ENCODE peak calls at places on chromosome 16, in five cellular contexts. O, Z, H, T and N are unnamed samples.

GRCh38 chr16:81521141-81521626 is 76.6 kb downstream of the CMIP start:
- DNase-seq in T (no peak), H (peak), Z (no peak), O (no peak), N (no peak)

GRCh38 chr16:10181196-10182162 is 749 bp downstream of the GRIN2A start:
- DNase-seq in O (peak), T (peak), Z (peak), H (peak), N (no peak)

GRCh38 chr16:28609631-28610594 is at the start of gene SULT1A1:
- DNase-seq in T (peak), O (no peak), H (peak), Z (peak), N (peak)

GRCh38 chr16:11528053-11528452 is 58.7 kb downstream of the LITAF start:
- DNase-seq in H (no peak), T (no peak), O (no peak), Z (no peak), N (no peak)

GRCh38 chr16:24509536-24509935 is 29.8 kb upstream of the RBBP6 start:
- DNase-seq in Z (no peak), O (no peak), T (no peak), H (no peak), N (no peak)

GRCh38 chr16:52247737-52248136 is 299.2 kb downstream of the TOX3 start:
- DNase-seq in T (no peak), H (no peak), Z (no peak), O (no peak), N (no peak)

GRCh38 chr16:57645691-57646387 is 17.4 kb downstream of the ADGRG1 start:
- DNase-seq in H (peak), O (peak), T (peak), Z (peak), N (no peak)

GRCh38 chr16:56965149-56965938 is 3.6 kb downstream of the CETP start:
- DNase-seq in O (no peak), T (no peak), H (peak), Z (no peak), N (no peak)

GRCh38 chr16:3876695-3877094 is 3.8 kb downstream of the CREBBP start:
- DNase-seq in T (no peak), O (peak), Z (no peak), H (no peak), N (no peak)

GRCh38 chr16:89373355-89374110 is 116.8 kb downstream of the ANKRD11 start:
- DNase-seq in T (no peak), O (peak), H (peak), Z (no peak), N (peak)

GRCh38 chr16:73240928-73241327 is 193.0 kb upstream of the ZFHX3 start:
- DNase-seq in O (no peak), Z (no peak), T (no peak), H (no peak), N (no peak)

GRCh38 chr16:85650864-85651811 is 37.6 kb downstream of the GINS2 start:
- DNase-seq in T (no peak), Z (no peak), H (peak), O (peak), N (no peak)

GRCh38 chr16:78523212-78523995 is 423.9 kb downstream of the WWOX start:
- DNase-seq in T (no peak), O (no peak), H (no peak), Z (no peak), N (no peak)

GRCh38 chr16:81321039-81321438 is 6.3 kb downstream of the GAN start:
- DNase-seq in Z (no peak), O (no peak), H (no peak), T (no peak), N (no peak)

GRCh38 chr16:86307518-86307903 is 202.8 kb upstream of the FOXF1 start:
- DNase-seq in O (peak), H (no peak), Z (peak), T (no peak), N (no peak)

GRCh38 chr16:28494141-28494851 is at the start of gene APOBR:
- DNase-seq in T (no peak), H (no peak), Z (no peak), O (no peak), N (no peak)

GRCh38 chr16:12758031-12758669 is 45.5 kb downstream of the CPPED1 start:
- DNase-seq in H (no peak), T (no peak), O (no peak), Z (no peak), N (no peak)

GRCh38 chr16:57128787-57129389 is 36.5 kb downstream of the CPNE2 start:
- DNase-seq in Z (no peak), O (no peak), H (no peak), T (no peak), N (no peak)

GRCh38 chr16:31213877-31214704 is at the start of gene TRIM72:
- DNase-seq in Z (no peak), O (no peak), H (peak), T (no peak), N (no peak)

GRCh38 chr16:2329532-2329931 is 11.0 kb downstream of the ABCA3 start:
- DNase-seq in H (no peak), T (no peak), O (no peak), Z (no peak), N (no peak)

GRCh38 chr16:72530434-72530833 is 358.5 kb upstream of the PMFBP1 start:
- DNase-seq in O (peak), H (no peak), Z (peak), T (no peak), N (no peak)

GRCh38 chr16:7227193-7227825 is 105.3 kb upstream of the RBFOX1 start:
- DNase-seq in H (no peak), T (no peak), O (no peak), Z (no peak), N (no peak)

GRCh38 chr16:87457051-87457611 is 35.7 kb downstream of the ZCCHC14 start:
- DNase-seq in H (no peak), Z (peak), T (no peak), O (peak), N (no peak)

GRCh38 chr16:87970206-87970605 is 19.0 kb downstream of the BANP start:
- DNase-seq in Z (no peak), H (no peak), T (no peak), O (peak), N (no peak)

GRCh38 chr16:2145843-2146242 is 2.6 kb upstream of the RAB26 start:
- DNase-seq in T (no peak), H (no peak), Z (no peak), O (no peak), N (no peak)

GRCh38 chr16:19864566-19864965 is 20.1 kb downstream of the GPRC5B start:
- DNase-seq in T (no peak), H (peak), Z (no peak), O (no peak), N (no peak)

GRCh38 chr16:77858060-77858459 is 69.7 kb downstream of the VAT1L start:
- DNase-seq in O (no peak), T (no peak), H (no peak), Z (no peak), N (no peak)

GRCh38 chr16:751152-752007 is 9.2 kb upstream of the MSLN start:
- DNase-seq in O (no peak), H (no peak), T (no peak), Z (no peak), N (no peak)

GRCh38 chr16:70476272-70477020 is 22.1 kb downstream of the FCSK start:
- DNase-seq in O (peak), H (no peak), Z (peak), T (no peak), N (no peak)

GRCh38 chr16:68470461-68471150 is 22.3 kb upstream of the SMPD3 start:
- DNase-seq in H (no peak), O (no peak), T (peak), Z (no peak), N (no peak)
- H3K4me3 ChIP-seq in H (peak), O (no peak), T (no peak), Z (no peak), N (peak)

GRCh38 chr16:22220076-22220453 is 14.0 kb downstream of the EEF2K start:
- DNase-seq in Z (no peak), O (peak), H (peak), T (no peak), N (no peak)

GRCh38 chr16:22219389-22220075 is 13.5 kb downstream of the EEF2K start:
- DNase-seq in Z (no peak), T (no peak), O (no peak), H (no peak), N (no peak)

GRCh38 chr16:22220714-22221113 is 14.6 kb downstream of the EEF2K start:
- DNase-seq in O (no peak), Z (no peak), T (no peak), H (peak), N (peak)

GRCh38 chr16:22216191-22216831 is 10.2 kb downstream of the EEF2K start:
- DNase-seq in T (no peak), Z (no peak), H (no peak), O (peak), N (no peak)

GRCh38 chr16:22217890-22218730 is 12.0 kb downstream of the EEF2K start:
- DNase-seq in Z (no peak), T (no peak), O (no peak), H (peak), N (peak)
- H3K4me3 ChIP-seq in Z (no peak), T (no peak), O (no peak), H (no peak), N (peak)

GRCh38 chr16:68736561-68736960 is 531 bp upstream of the CDH1 start:
- DNase-seq in T (no peak), O (no peak), H (no peak), Z (no peak), N (no peak)
- H3K4me3 ChIP-seq in T (no peak), O (no peak), H (no peak), Z (peak), N (no peak)

GRCh38 chr16:75262800-75263127 is 11.3 kb upstream of the BCAR1 start:
- DNase-seq in O (no peak), T (no peak), Z (no peak), H (no peak), N (no peak)

GRCh38 chr16:75263291-75263962 is 12.0 kb upstream of the BCAR1 start:
- DNase-seq in H (no peak), T (no peak), O (no peak), Z (no peak), N (peak)

GRCh38 chr16:75264531-75264998 is 13.1 kb upstream of the BCAR1 start:
- DNase-seq in Z (no peak), T (no peak), O (peak), H (no peak), N (peak)

GRCh38 chr16:75264999-75265910 is 13.8 kb upstream of the BCAR1 start:
- DNase-seq in Z (no peak), H (peak), T (no peak), O (no peak), N (peak)

DNA sequence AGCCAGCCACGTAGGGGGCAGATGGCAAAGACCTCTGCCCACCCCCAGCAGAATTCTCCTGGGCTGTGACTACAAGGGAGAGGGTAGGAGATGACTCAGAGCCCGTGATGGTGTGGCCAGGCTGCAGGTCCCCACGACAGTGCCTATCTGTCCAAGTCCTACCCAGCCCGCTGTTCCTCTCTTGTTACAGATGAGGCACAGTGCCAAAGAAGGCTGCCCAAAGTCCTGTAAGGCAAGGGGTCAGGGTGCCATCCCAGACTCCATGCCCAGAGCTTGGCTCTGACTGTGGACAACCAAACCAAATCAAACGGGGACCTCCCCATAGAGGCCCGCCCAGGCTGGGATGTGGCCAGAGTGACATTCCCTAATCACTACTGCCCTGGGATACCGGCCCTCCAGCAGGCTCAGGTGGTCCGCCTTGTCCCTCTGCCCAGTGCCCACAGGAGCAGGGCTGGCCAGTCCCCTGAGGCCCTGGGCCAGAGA is 12.6 kb upstream of the BCAR1 start:
- DNase-seq in O (no peak), Z (no peak), H (peak), T (peak), N (peak)
- H3K4me3 ChIP-seq in O (peak), Z (no peak), H (peak), T (peak), N (peak)

DNA sequence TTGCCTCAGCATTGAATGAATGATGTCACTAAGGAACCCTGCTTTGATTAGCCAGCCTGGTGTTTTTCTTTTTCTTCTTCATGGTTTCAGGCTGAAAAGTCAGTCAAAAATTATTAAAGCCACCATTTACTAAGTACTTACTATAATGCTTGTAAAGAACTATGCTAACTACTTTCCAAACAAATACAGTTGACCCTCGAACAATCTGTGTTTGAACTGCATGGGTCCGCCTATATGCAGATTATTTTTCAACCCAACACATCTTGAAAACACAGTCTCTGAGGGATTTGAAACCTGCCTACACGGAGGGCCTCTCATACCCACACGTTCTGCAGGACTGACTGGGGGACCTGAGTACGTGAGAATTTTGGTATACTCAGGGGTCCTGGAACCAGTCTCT is 136.3 kb downstream of the PARN start:
- DNase-seq in O (no peak), Z (no peak), T (no peak), H (no peak), N (no peak)
- H3K4me3 ChIP-seq in O (no peak), Z (no peak), T (no peak), H (no peak), N (no peak)

DNA sequence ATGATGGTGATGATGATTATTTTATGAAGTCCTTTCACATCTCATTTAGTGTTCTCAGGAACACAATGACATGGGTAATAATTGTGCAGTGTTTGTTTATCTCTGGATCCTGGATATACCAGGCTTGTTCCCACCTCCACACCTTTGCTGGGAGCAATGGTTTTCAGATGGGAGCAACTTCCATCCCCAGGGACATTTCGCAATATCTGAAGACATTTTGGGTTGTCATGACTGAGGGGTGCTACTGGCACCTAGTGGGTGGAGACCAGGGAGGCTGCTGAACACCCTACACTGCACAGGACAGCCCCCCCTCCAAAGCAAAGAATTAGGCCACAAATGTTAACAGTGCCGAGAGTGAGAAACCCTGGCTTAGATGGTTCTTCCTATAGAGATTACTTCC is 13.5 kb upstream of the SALL1 start:
- DNase-seq in Z (no peak), O (no peak), H (no peak), T (no peak), N (no peak)
- H3K4me3 ChIP-seq in Z (no peak), O (no peak), H (no peak), T (no peak), N (no peak)

GRCh38 chr16:84596801-84597517 is 20.9 kb downstream of the COTL1 start:
- DNase-seq in O (no peak), Z (no peak), T (no peak), H (peak), N (no peak)
- H3K4me3 ChIP-seq in O (no peak), Z (no peak), T (no peak), H (no peak), N (no peak)

GRCh38 chr16:5071341-5071680 is 332 bp upstream of the ALG1 start:
- DNase-seq in O (no peak), Z (no peak), H (no peak), T (no peak), N (no peak)
- H3K4me3 ChIP-seq in O (peak), Z (peak), H (peak), T (peak), N (peak)